ENCODE peak calls at places on chromosome 22, in seven cellular contexts. U is stomach, V is brain microvascular endothelial cell, F is colonic mucosa, B is SJSA1, G is hepatocyte, K is upper lobe of right lung. R is an unnamed sample.

GRCh38 chr22:43885786-43886185 is 6.0 kb downstream of the PNPLA5 start:
- DNase-seq in U (no peak), V (no peak), F (no peak), B (no peak), G (no peak), K (peak; percentile 36), R (no peak)

GRCh38 chr22:48098243-48098935 is 1335.9 kb downstream of the TBC1D22A start:
- DNase-seq in U (no peak), V (no peak), F (no peak), B (no peak), G (no peak), K (no peak), R (no peak)

GRCh38 chr22:20566420-20567260 is 59.2 kb downstream of the MED15 start:
- DNase-seq in U (peak; percentile 47), V (no peak), F (no peak), B (no peak), G (peak; percentile 46), K (peak; percentile 63), R (peak; percentile 46)

GRCh38 chr22:19678949-19679348 is 35.4 kb upstream of the SEPTIN5 start:
- DNase-seq in U (no peak), V (no peak), F (no peak), B (no peak), G (no peak), K (no peak), R (no peak)

GRCh38 chr22:48258841-48259240 is 1496.4 kb downstream of the TBC1D22A start:
- DNase-seq in U (no peak), V (no peak), F (no peak), B (no peak), G (no peak), K (no peak), R (no peak)

GRCh38 chr22:20094158-20094807 is 14.2 kb downstream of the DGCR8 start:
- DNase-seq in U (no peak), V (no peak), F (no peak), B (no peak), G (no peak), K (peak; percentile 46), R (no peak)

GRCh38 chr22:19045094-19045493 is 77.1 kb downstream of the DGCR2 start:
- DNase-seq in U (no peak), V (no peak), F (no peak), B (no peak), G (no peak), K (no peak), R (no peak)

GRCh38 chr22:50325444-50326224 is 1.2 kb downstream of the DENND6B start:
- DNase-seq in U (no peak), V (no peak), F (no peak), B (no peak), G (no peak), K (no peak), R (no peak)

GRCh38 chr22:46078241-46079092 is 71.9 kb upstream of the PPARA start:
- DNase-seq in U (peak; percentile 81), V (no peak), F (no peak), B (peak; percentile 95), G (no peak), K (peak; percentile 80), R (peak; percentile 32)

DNA sequence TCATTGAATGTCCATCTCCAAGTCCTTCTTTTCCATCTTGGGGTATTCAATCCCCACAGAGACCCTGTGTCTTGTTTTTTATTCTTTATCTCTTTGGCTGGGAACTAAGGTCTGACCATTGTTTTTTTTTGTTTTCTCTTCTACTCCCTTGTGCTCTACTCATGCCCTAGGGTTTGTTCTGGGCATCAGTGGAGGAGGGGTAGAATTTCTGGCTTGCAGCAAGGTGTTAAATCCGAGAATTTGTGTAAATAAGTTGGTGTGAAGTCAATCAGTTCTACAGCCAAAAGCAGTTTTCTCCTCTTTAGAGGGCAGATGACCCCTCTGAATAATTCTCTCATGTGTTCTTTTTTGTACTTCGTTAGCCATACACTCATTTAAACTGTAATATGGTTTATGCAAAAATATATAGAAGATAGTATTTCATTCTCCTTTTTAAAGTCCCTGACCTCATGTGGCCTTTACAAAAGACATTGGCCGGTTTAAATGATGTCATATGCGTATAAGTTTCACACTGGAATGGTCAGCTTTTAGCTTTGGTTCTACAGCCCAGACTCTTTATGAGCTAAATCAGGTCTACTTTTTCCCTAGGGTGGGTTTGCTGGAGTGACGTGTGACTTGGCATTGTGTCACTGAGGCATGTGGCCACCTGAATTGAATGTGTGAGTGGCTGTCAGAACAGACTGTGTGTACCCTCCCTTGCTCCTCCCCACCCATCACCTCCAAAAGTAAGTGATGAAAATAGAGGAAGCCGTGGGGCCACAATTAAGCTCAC is 10.9 kb downstream of the CECR2 start:
- DNase-seq in U (no peak), V (no peak), F (no peak), B (no peak), G (no peak), K (no peak), R (no peak)
- H3K4me3 ChIP-seq in U (no peak overlapping the region), V (no peak overlapping the region), F (no peak overlapping the region), B (no peak overlapping the region), G (no peak overlapping the region), K (no peak overlapping the region), R (no peak overlapping the region)

GRCh38 chr22:36145881-36146280 is 14.7 kb downstream of the APOL3 start:
- DNase-seq in U (no peak), V (no peak), F (no peak), B (no peak), G (no peak), K (no peak), R (no peak)

GRCh38 chr22:36144886-36145541 is 15.5 kb downstream of the APOL3 start:
- DNase-seq in U (peak; percentile 70), V (peak; percentile 61), F (peak; percentile 40), B (peak; percentile 52), G (peak; percentile 82), K (no peak), R (peak; percentile 52)

GRCh38 chr22:36143956-36144355 is 16.6 kb downstream of the APOL3 start:
- DNase-seq in U (no peak), V (no peak), F (no peak), B (no peak), G (no peak), K (no peak), R (no peak)

GRCh38 chr22:36141481-36141880 is 19.1 kb downstream of the APOL3 start:
- DNase-seq in U (no peak), V (no peak), F (no peak), B (no peak), G (no peak), K (no peak), R (no peak)

DNA sequence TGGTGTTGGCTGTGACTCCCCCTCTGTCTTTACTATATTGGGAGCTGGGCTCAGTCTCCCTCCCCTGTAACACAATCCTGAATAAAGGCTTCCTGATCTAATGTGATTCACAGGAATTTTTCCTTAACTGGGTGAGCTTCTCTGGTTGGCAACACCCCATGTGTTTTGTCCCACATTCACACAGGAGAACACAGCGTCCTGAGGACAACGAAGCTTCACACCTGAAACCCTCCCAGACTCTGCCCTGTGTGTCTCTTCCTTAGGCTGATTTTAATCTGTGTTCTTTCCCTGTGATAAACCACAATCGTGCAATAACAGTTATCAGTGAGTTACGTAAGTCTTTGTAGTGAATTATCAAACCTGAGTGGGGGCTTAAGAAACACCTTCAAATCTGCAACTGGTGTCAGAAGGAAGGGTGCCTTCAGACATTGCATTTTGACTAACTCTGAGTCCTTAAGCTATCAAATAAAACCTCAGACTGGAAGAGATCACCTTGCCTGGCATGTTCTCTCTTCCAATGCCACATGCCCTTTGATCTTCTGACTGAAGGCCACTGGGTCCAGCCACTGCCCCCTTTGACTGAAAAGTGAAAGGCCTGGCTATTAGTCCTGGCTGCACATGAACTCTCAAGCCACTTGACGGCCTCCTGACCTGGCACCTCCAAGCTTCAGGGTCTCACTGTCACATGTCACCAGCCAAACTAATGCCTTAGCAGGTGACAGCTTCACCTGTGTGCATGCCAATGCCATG is 17.3 kb downstream of the APOL3 start:
- DNase-seq in U (no peak), V (no peak), F (no peak), B (no peak), G (no peak), K (no peak), R (no peak)
- H3K27ac ChIP-seq in U (no peak overlapping the region), V (no peak overlapping the region), F (no peak overlapping the region), B (no peak overlapping the region), G (no peak overlapping the region), K (no peak overlapping the region), R (no peak overlapping the region)

GRCh38 chr22:40679249-40679963 is at the start of gene MCHR1:
- DNase-seq in U (no peak), V (no peak), F (no peak), B (no peak), G (peak; percentile 25), K (no peak), R (no peak)

GRCh38 chr22:40676644-40677043 is 2.6 kb upstream of the MCHR1 start:
- DNase-seq in U (no peak), V (no peak), F (no peak), B (no peak), G (no peak), K (no peak), R (no peak)

GRCh38 chr22:40679964-40680818 is 907 bp downstream of the MCHR1 start:
- DNase-seq in U (no peak), V (peak; percentile 9), F (no peak), B (no peak), G (peak; percentile 35), K (no peak), R (no peak)

GRCh38 chr22:40680819-40681183 is 1.5 kb downstream of the MCHR1 start:
- DNase-seq in U (no peak), V (no peak), F (no peak), B (no peak), G (no peak), K (no peak), R (no peak)

DNA sequence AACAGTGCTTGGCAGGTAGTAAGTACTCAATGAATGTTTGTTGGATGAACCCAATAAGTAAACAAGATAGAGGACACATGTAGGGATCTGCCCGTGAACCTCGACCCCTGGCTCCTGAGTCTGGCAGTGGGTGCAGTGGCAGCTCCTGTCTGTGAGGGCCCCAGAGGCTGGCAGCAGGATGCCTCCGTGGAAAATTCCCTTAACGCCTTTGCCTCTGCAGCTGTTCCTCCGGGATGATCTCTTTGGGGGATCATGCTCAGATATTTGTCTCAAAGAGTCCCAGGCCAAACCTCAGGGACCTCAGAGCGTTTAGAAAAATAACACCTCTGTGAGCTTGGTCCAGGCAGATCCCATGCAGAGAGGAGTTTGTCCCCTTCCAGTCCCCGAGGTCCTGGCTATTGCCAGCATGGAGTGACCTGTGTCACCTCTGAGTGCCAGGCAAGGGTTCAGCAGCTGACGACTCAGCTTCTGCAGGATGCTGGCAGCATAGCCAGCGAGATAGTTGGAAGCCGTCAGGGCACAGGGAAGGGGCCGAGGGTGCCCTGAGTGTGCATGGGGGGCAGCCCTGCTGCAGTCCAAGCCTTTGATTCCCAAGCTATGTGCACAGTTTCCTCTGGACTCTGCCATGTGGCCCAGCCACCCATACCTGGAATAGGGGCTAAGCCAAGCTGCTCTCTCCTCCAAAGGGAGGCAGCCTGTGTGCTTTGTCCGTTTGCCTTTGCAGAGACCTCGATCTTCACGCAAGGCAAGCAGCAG is 613 bp upstream of the MCHR1 start:
- DNase-seq in U (no peak), V (no peak), F (no peak), B (no peak), G (no peak), K (no peak), R (no peak)
- H3K36me3 ChIP-seq in U (no peaks in the 10 kb centered on the region), V (no peaks in the 10 kb centered on the region), F (no peaks in the 10 kb centered on the region), B (no peaks in the 10 kb centered on the region), G (no peaks in the 10 kb centered on the region), K (no peaks in the 10 kb centered on the region), R (no peaks in the 10 kb centered on the region)

DNA sequence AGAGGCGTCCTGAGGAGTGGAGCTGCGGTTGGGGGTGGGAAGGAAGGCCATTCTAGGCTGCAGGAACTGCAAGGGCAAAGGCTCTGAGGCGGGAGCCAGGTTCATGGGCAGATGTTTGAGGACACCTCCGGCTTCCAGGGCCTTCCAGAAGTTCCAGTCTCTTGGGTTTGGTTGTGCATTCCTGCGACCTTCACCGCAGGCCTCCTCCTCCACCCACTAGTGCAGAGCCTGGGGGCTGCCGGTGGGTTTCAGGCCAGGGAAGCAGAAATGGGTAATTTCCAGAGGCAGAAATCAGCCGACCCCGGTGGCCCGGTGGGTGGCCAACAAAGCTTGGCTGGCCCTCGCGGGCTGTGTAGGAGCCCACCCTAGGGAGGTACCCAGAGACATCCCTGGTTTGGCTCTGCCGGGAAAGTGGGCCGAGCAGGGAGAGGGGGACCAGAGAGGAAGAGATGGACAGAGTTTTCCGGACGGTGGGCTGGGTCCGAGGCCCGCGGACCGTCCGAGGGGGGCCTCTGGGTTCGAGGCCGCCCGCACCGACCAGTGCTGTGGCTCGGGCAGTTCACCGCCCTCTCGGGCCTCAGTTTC is 388 bp upstream of the PHETA2 start:
- DNase-seq in U (no peak), V (no peak), F (no peak), B (no peak), G (no peak), K (no peak), R (no peak)
- H3K4me3 ChIP-seq in U (peak overlapping the region; percentile 75), V (peak overlapping the region; percentile 75), F (peak overlapping the region; percentile 63), B (peak overlapping the region; percentile 57), G (no peak overlapping the region), K (peak overlapping the region; percentile 65), R (peak overlapping the region; percentile 63)

R was measured in transverse colon.